ENCODE peak calls at places on chromosomes 12 and 14, in five cellular contexts. S is left lung, N is WERI-Rb-1, L is lower lobe of right lung, Z is psoas muscle. W is an unnamed sample.

GRCh38 chr14:26204362-26204953 is 393.4 kb downstream of the NOVA1 start:
- DNase-seq in S (no peak), N (no peak), L (no peak), Z (peak; percentile 25), W (no peak)

GRCh38 chr12:80553316-80553715 is 109.3 kb downstream of the PTPRQ start:
- DNase-seq in S (no peak), N (no peak), L (no peak), Z (no peak), W (no peak)

GRCh38 chr12:115085594-115085993 is 401.6 kb upstream of the TBX3 start:
- DNase-seq in S (no peak), N (no peak), L (no peak), Z (no peak), W (no peak)

GRCh38 chr12:96500686-96501085 is 11.3 kb downstream of the CFAP54 start:
- DNase-seq in S (no peak), N (no peak), L (no peak), Z (no peak), W (no peak)

GRCh38 chr12:51721281-51721940 is 127.1 kb downstream of the FIGNL2 start:
- DNase-seq in S (peak; percentile 86), N (no peak), L (peak; percentile 50), Z (peak; percentile 69), W (no peak)

GRCh38 chr14:93239869-93240677 is 33.0 kb downstream of the UBR7 start:
- DNase-seq in S (no peak), N (no peak), L (no peak), Z (no peak), W (no peak)

GRCh38 chr12:57266681-57267080 is 15.7 kb upstream of the STAC3 start:
- DNase-seq in S (no peak), N (no peak), L (no peak), Z (no peak), W (no peak)

GRCh38 chr12:98893601-98894411 is 248.7 kb downstream of the APAF1 start:
- DNase-seq in S (no peak), N (no peak), L (no peak), Z (no peak), W (no peak)

GRCh38 chr14:100416921-100417451 is 93.8 kb downstream of the SLC25A47 start:
- DNase-seq in S (no peak), N (no peak), L (no peak), Z (no peak), W (no peak)

GRCh38 chr12:39236994-39237393 is 205.9 kb downstream of the KIF21A start:
- DNase-seq in S (no peak), N (no peak), L (no peak), Z (no peak), W (no peak)

GRCh38 chr12:2286461-2287131 is 233.8 kb downstream of the CACNA1C start:
- DNase-seq in S (no peak), N (no peak), L (no peak), Z (no peak), W (no peak)

GRCh38 chr12:110269622-110270124 is 11.4 kb upstream of the ATP2A2 start:
- DNase-seq in S (no peak), N (no peak), L (no peak), Z (no peak), W (no peak)

GRCh38 chr12:87227157-87227556 is 802.0 kb downstream of the C12orf50 start:
- DNase-seq in S (no peak), N (no peak), L (no peak), Z (no peak), W (no peak)

GRCh38 chr12:77686760-77687159 is 143.9 kb upstream of the NAV3 start:
- DNase-seq in S (no peak), N (no peak), L (no peak), Z (no peak), W (no peak)

GRCh38 chr12:10086387-10086786 is 12.4 kb downstream of the CLEC1A start:
- DNase-seq in S (no peak), N (no peak), L (no peak), Z (no peak), W (no peak)

GRCh38 chr12:2526371-2526770 is 268.4 kb upstream of the FKBP4 start:
- DNase-seq in S (no peak), N (no peak), L (no peak), Z (no peak), W (peak; percentile 26)

GRCh38 chr14:101069666-101070362 is 166.3 kb upstream of the RTL1 start:
- DNase-seq in S (no peak), N (no peak), L (peak; percentile 9), Z (peak; percentile 16), W (no peak)

GRCh38 chr14:68047910-68048309 is 228.3 kb downstream of the RAD51B start:
- DNase-seq in S (no peak), N (no peak), L (no peak), Z (no peak), W (no peak)

GRCh38 chr14:33996450-33996849 is 45.6 kb upstream of the EGLN3 start:
- DNase-seq in S (no peak), N (no peak), L (no peak), Z (no peak), W (no peak)

GRCh38 chr14:33997611-33998010 is 46.7 kb upstream of the EGLN3 start:
- DNase-seq in S (no peak), N (no peak), L (no peak), Z (no peak), W (no peak)

GRCh38 chr14:33987565-33988080 is 36.7 kb upstream of the EGLN3 start:
- DNase-seq in S (no peak), N (no peak), L (no peak), Z (no peak), W (no peak)

GRCh38 chr14:33990790-33991189 is 39.9 kb upstream of the EGLN3 start:
- DNase-seq in S (no peak), N (no peak), L (no peak), Z (no peak), W (no peak)

GRCh38 chr14:33992274-33993050 is 41.6 kb upstream of the EGLN3 start:
- DNase-seq in S (no peak), N (no peak), L (no peak), Z (no peak), W (no peak)
- H3K4me3 ChIP-seq in S (no peak overlapping the region), N (no peak overlapping the region), L (no peak overlapping the region), Z (no peak overlapping the region), W (no peak overlapping the region)

DNA sequence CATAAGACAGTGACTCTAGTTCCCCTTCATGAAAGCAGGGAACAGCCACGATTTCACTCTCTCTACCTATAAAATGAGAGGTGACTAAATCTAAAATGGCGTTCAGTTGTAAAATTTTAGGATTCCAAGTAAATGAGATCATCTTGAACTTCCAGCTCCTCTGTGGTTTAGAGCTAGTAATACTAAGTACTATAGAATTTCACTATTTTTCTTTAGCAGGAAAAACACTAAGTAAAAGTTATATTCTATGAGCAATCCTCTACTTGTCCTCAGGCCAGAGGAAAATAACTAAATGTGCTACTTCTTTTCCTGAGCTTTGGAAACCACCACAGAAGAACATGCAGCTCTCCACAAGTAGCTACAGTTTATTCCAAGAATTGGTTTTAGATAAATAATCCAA is 55.6 kb downstream of the NIN start:
- DNase-seq in S (no peak), N (no peak), L (no peak), Z (no peak), W (no peak)
- TF ChIP-seq CTCF in S (no peak), N (no peak), L (no peak), Z (no peak), W (no peak)

GRCh38 chr14:21269252-21270046 is at the start of gene HNRNPC:
- DNase-seq in S (peak; percentile 99), N (peak; percentile 99), L (peak; percentile 100), Z (peak; percentile 100), W (peak; percentile 100)
- H3K4me3 ChIP-seq in S (peak within 1 kb of the TSS; percentile 64), N (peak within 1 kb of the TSS; percentile 98), L (peak within 1 kb of the TSS; percentile 74), Z (peak within 1 kb of the TSS; percentile 97), W (peak within 1 kb of the TSS; percentile 75)

GRCh38 chr14:50544911-50545310 is 12.5 kb upstream of the MAP4K5 start:
- DNase-seq in S (no peak), N (no peak), L (peak; percentile 53), Z (peak; percentile 88), W (no peak)

GRCh38 chr14:50541159-50541567 is 8.8 kb upstream of the MAP4K5 start:
- DNase-seq in S (no peak), N (no peak), L (no peak), Z (no peak), W (no peak)

GRCh38 chr14:50545618-50546017 is 13.2 kb upstream of the MAP4K5 start:
- DNase-seq in S (no peak), N (no peak), L (no peak), Z (no peak), W (no peak)

GRCh38 chr14:50539051-50539450 is 6.7 kb upstream of the MAP4K5 start:
- DNase-seq in S (no peak), N (no peak), L (no peak), Z (no peak), W (no peak)

GRCh38 chr14:50542941-50543418 is 10.6 kb upstream of the MAP4K5 start:
- DNase-seq in S (no peak), N (peak; percentile 38), L (no peak), Z (no peak), W (peak; percentile 55)
- TF ChIP-seq CTCF in S (peak; percentile 48), N (peak; percentile 43), L (peak; percentile 60), Z (peak; percentile 55), W (peak; percentile 50)

GRCh38 chr12:12682284-12682683 is 13.7 kb downstream of the GPR19 start:
- DNase-seq in S (no peak), N (no peak), L (no peak), Z (no peak), W (no peak)
- H3K4me3 ChIP-seq in S (no peak overlapping the region), N (no peak overlapping the region), L (no peak overlapping the region), Z (no peak overlapping the region), W (no peak overlapping the region)

GRCh38 chr14:91061309-91061887 is 957 bp upstream of the RPS6KA5 start:
- DNase-seq in S (no peak), N (no peak), L (no peak), Z (no peak), W (no peak)

GRCh38 chr14:91063119-91063518 is 2.7 kb upstream of the RPS6KA5 start:
- DNase-seq in S (no peak), N (no peak), L (no peak), Z (no peak), W (no peak)

GRCh38 chr14:91062600-91062999 is 2.2 kb upstream of the RPS6KA5 start:
- DNase-seq in S (no peak), N (no peak), L (no peak), Z (no peak), W (no peak)

GRCh38 chr14:91059576-91060471 is 617 bp downstream of the RPS6KA5 start:
- DNase-seq in S (peak; percentile 89), N (peak; percentile 29), L (peak; percentile 70), Z (peak; percentile 72), W (peak; percentile 61)

DNA sequence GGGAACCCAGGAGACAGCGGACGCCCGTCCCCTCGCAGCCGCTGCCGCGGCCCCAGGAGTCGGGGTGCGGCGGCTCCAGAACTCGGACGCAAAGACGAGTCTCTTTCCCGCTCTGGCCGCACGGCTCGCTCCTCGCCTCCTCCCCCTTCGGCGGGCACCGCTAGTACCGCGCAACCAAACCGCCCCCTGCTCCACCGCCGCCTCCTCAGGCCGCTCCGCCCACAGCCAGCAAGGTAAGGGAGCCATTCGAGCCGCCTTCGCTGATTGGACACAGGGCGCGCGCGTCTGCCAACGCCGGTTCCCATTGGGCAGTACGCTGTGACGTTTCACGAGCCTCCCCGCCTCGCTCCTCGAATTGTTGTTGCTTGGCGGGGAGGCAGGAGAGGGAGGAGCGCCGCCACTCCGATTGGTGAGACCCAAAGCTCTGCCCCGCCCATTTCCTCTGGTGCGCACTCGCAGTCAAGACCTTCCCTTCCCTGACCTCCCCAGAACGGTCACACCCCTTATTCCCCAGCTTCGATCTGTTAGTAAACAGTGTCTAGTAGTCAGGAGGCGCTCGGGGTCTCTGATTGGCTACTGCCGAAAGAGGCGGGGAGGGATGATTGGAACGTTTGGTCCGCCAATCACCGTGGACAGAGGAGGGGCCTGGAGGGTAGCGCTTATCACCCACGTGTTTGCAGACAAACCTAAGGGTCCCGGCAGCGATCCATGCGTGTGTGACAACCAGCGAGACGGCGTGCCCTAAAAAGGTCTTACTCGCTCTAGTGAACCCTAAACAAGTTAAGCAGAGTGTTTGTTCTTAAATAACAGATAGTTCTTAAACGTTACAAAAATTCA is at the start of gene RPS6KA5:
- DNase-seq in S (peak; percentile 99), N (peak; percentile 100), L (peak; percentile 100), Z (peak; percentile 100), W (peak; percentile 100)
- TF ChIP-seq CTCF in S (peak; percentile 34), N (no peak), L (peak; percentile 25), Z (no peak), W (no peak)